ENCODE peak calls at places on chromosome 7, in five cellular contexts. One of them, this sample, is unnamed.

GRCh38 chr7:54904130-54904529 is 114.7 kb upstream of the EGFR start:
- DNase-seq in fibroblast of lung: peak
- DNase-seq in cardiac fibroblast: peak
- DNase-seq in natural killer cell treated with Interleukin-12 subunit alpha and Interleukin-12 subunit beta and Interleukin-15 and Interleukin-18, amount 100 ng/mL, for 72 hours: no peak
- DNase-seq in fibroblast of gingiva: peak
- DNase-seq in this sample: no peak

GRCh38 chr7:64277630-64278029 is 36.1 kb upstream of the ZNF736 start:
- DNase-seq in fibroblast of gingiva: no peak
- DNase-seq in cardiac fibroblast: no peak
- DNase-seq in natural killer cell treated with Interleukin-12 subunit alpha and Interleukin-12 subunit beta and Interleukin-15 and Interleukin-18, amount 100 ng/mL, for 72 hours: no peak
- DNase-seq in fibroblast of lung: no peak
- DNase-seq in this sample: no peak

GRCh38 chr7:86961686-86962085 is 97.8 kb downstream of the ELAPOR2 start:
- DNase-seq in fibroblast of gingiva: no peak
- DNase-seq in cardiac fibroblast: no peak
- DNase-seq in fibroblast of lung: peak
- DNase-seq in natural killer cell treated with Interleukin-12 subunit alpha and Interleukin-12 subunit beta and Interleukin-15 and Interleukin-18, amount 100 ng/mL, for 72 hours: no peak
- DNase-seq in this sample: no peak

GRCh38 chr7:494261-494687 is 25.4 kb downstream of the PDGFA start:
- DNase-seq in fibroblast of gingiva: no peak
- DNase-seq in cardiac fibroblast: no peak
- DNase-seq in natural killer cell treated with Interleukin-12 subunit alpha and Interleukin-12 subunit beta and Interleukin-15 and Interleukin-18, amount 100 ng/mL, for 72 hours: peak
- DNase-seq in fibroblast of lung: no peak
- DNase-seq in this sample: no peak

GRCh38 chr7:22173884-22174573 is 182.9 kb downstream of the RAPGEF5 start:
- DNase-seq in natural killer cell treated with Interleukin-12 subunit alpha and Interleukin-12 subunit beta and Interleukin-15 and Interleukin-18, amount 100 ng/mL, for 72 hours: no peak
- DNase-seq in fibroblast of lung: no peak
- DNase-seq in fibroblast of gingiva: no peak
- DNase-seq in cardiac fibroblast: peak
- DNase-seq in this sample: no peak

GRCh38 chr7:156780724-156781455 is 112.1 kb downstream of the LMBR1 start:
- DNase-seq in cardiac fibroblast: no peak
- DNase-seq in fibroblast of gingiva: no peak
- DNase-seq in fibroblast of lung: no peak
- DNase-seq in natural killer cell treated with Interleukin-12 subunit alpha and Interleukin-12 subunit beta and Interleukin-15 and Interleukin-18, amount 100 ng/mL, for 72 hours: no peak
- DNase-seq in this sample: no peak

GRCh38 chr7:117386125-117386709 is 41.1 kb downstream of the ASZ1 start:
- DNase-seq in cardiac fibroblast: peak
- DNase-seq in fibroblast of lung: peak
- DNase-seq in fibroblast of gingiva: no peak
- DNase-seq in natural killer cell treated with Interleukin-12 subunit alpha and Interleukin-12 subunit beta and Interleukin-15 and Interleukin-18, amount 100 ng/mL, for 72 hours: no peak
- DNase-seq in this sample: no peak

GRCh38 chr7:157769016-157769869 is 432.4 kb downstream of the DNAJB6 start:
- DNase-seq in fibroblast of gingiva: no peak
- DNase-seq in fibroblast of lung: peak
- DNase-seq in natural killer cell treated with Interleukin-12 subunit alpha and Interleukin-12 subunit beta and Interleukin-15 and Interleukin-18, amount 100 ng/mL, for 72 hours: no peak
- DNase-seq in cardiac fibroblast: no peak
- DNase-seq in this sample: no peak

GRCh38 chr7:75924884-75925283 is 9.9 kb downstream of the POR start:
- DNase-seq in natural killer cell treated with Interleukin-12 subunit alpha and Interleukin-12 subunit beta and Interleukin-15 and Interleukin-18, amount 100 ng/mL, for 72 hours: no peak
- DNase-seq in fibroblast of lung: no peak
- DNase-seq in cardiac fibroblast: no peak
- DNase-seq in fibroblast of gingiva: no peak
- DNase-seq in this sample: no peak

GRCh38 chr7:50632561-50633413 is 67.6 kb upstream of the DDC start:
- DNase-seq in cardiac fibroblast: peak
- DNase-seq in natural killer cell treated with Interleukin-12 subunit alpha and Interleukin-12 subunit beta and Interleukin-15 and Interleukin-18, amount 100 ng/mL, for 72 hours: peak
- DNase-seq in fibroblast of gingiva: peak
- DNase-seq in fibroblast of lung: peak
- DNase-seq in this sample: peak

GRCh38 chr7:44280636-44280992 is 44.8 kb downstream of the CAMK2B start:
- DNase-seq in fibroblast of gingiva: no peak
- DNase-seq in natural killer cell treated with Interleukin-12 subunit alpha and Interleukin-12 subunit beta and Interleukin-15 and Interleukin-18, amount 100 ng/mL, for 72 hours: no peak
- DNase-seq in fibroblast of lung: no peak
- DNase-seq in cardiac fibroblast: no peak
- DNase-seq in this sample: no peak

GRCh38 chr7:107505997-107506682 is 36.3 kb downstream of the GPR22 start:
- DNase-seq in fibroblast of gingiva: no peak
- DNase-seq in cardiac fibroblast: peak
- DNase-seq in natural killer cell treated with Interleukin-12 subunit alpha and Interleukin-12 subunit beta and Interleukin-15 and Interleukin-18, amount 100 ng/mL, for 72 hours: no peak
- DNase-seq in fibroblast of lung: peak
- DNase-seq in this sample: no peak

This sample was measured in effector memory CD4-positive, alpha-beta T cell.